ENCODE peak calls at places on chromosomes 11 and 22, in seven cellular contexts. B is A549, A is dorsolateral prefrontal cortex, W is pancreas, E is body of pancreas, Y is NB4, P is stomach. J is an unnamed sample.

GRCh38 chr11:60950933-60951610 is 904 bp downstream of the SLC15A3 start:
- DNase-seq in A (no peak), P (peak; percentile 56), W (no peak), B (no peak), E (no peak), Y (no peak), J (peak; percentile 56)

GRCh38 chr11:126723665-126724045 is 276.9 kb downstream of the KIRREL3 start:
- DNase-seq in A (no peak), B (no peak), W (no peak), E (no peak), P (no peak), Y (no peak), J (no peak)

GRCh38 chr11:61626580-61627380 is 45.9 kb upstream of the SYT7 start:
- DNase-seq in W (peak; percentile 93), A (no peak), E (peak; percentile 96), B (no peak), Y (no peak), P (peak; percentile 89), J (no peak)

GRCh38 chr22:26321469-26321913 is 107.6 kb upstream of the ASPHD2 start:
- DNase-seq in Y (no peak), W (no peak), P (no peak), E (peak; percentile 45), B (no peak), A (peak; percentile 38), J (no peak)

GRCh38 chr11:95711162-95711944 is 78.2 kb downstream of the FAM76B start:
- DNase-seq in E (no peak), Y (no peak), P (no peak), A (no peak), W (no peak), B (no peak), J (no peak)

GRCh38 chr11:71145368-71145767 is 107.0 kb downstream of the SHANK2 start:
- DNase-seq in Y (no peak), P (no peak), A (no peak), B (no peak), W (no peak), E (no peak), J (no peak)

GRCh38 chr11:12547953-12548650 is 126.1 kb upstream of the TEAD1 start:
- DNase-seq in P (no peak), W (no peak), Y (no peak), B (no peak), A (no peak), E (no peak), J (no peak)

GRCh38 chr11:88520391-88520790 is 182.9 kb upstream of the CTSC start:
- DNase-seq in W (no peak), A (no peak), Y (no peak), E (no peak), P (no peak), B (no peak), J (no peak)

GRCh38 chr11:72443016-72443415 is 8.7 kb upstream of the CLPB start:
- DNase-seq in P (no peak), W (no peak), Y (no peak), E (no peak), A (no peak), B (no peak), J (no peak)

GRCh38 chr11:30445056-30445455 is 122.2 kb downstream of the ARL14EP start:
- DNase-seq in P (no peak), W (no peak), E (no peak), A (no peak), B (no peak), Y (no peak), J (no peak)

GRCh38 chr11:73376803-73377629 is 817 bp downstream of the RELT start:
- DNase-seq in B (peak; percentile 82), A (no peak), E (peak; percentile 35), P (peak; percentile 41), Y (peak; percentile 92), W (peak; percentile 48), J (peak; percentile 85)

GRCh38 chr11:68584991-68585524 is 99.3 kb upstream of the GAL start:
- DNase-seq in P (no peak), B (no peak), Y (no peak), W (no peak), A (no peak), E (no peak), J (no peak)

GRCh38 chr11:121570453-121570852 is 117.7 kb upstream of the SORL1-AS1 start:
- DNase-seq in A (no peak), B (no peak), Y (no peak), P (no peak), E (no peak), W (no peak), J (no peak)

GRCh38 chr11:104094576-104094975 is 58.1 kb downstream of the DDI1 start:
- DNase-seq in B (no peak), A (no peak), E (no peak), Y (no peak), P (no peak), W (no peak), J (no peak)

GRCh38 chr11:120431633-120432032 is 79.9 kb upstream of the GRIK4 start:
- DNase-seq in B (peak; percentile 19), Y (peak; percentile 27), E (no peak), W (no peak), P (no peak), A (no peak), J (no peak)
- TF ChIP-seq CTCF in B (peak; percentile 23), Y (peak; percentile 23), E (peak; percentile 17), W (no peak), P (no peak), A (no peak), J (no peak)

GRCh38 chr11:109867784-109868183 is 225.4 kb upstream of the ZC3H12C start:
- DNase-seq in E (no peak), A (no peak), P (no peak), B (no peak), Y (no peak), W (no peak), J (no peak)

GRCh38 chr11:109864161-109864661 is 229.0 kb upstream of the ZC3H12C start:
- DNase-seq in P (no peak), A (no peak), Y (no peak), E (no peak), B (no peak), W (no peak), J (peak; percentile 76)

GRCh38 chr11:109864834-109865557 is 228.2 kb upstream of the ZC3H12C start:
- DNase-seq in Y (no peak), P (no peak), A (no peak), W (no peak), E (no peak), B (no peak), J (peak; percentile 35)

GRCh38 chr11:109862808-109863207 is 230.4 kb upstream of the ZC3H12C start:
- DNase-seq in Y (no peak), A (no peak), W (no peak), E (no peak), P (no peak), B (no peak), J (no peak)

DNA sequence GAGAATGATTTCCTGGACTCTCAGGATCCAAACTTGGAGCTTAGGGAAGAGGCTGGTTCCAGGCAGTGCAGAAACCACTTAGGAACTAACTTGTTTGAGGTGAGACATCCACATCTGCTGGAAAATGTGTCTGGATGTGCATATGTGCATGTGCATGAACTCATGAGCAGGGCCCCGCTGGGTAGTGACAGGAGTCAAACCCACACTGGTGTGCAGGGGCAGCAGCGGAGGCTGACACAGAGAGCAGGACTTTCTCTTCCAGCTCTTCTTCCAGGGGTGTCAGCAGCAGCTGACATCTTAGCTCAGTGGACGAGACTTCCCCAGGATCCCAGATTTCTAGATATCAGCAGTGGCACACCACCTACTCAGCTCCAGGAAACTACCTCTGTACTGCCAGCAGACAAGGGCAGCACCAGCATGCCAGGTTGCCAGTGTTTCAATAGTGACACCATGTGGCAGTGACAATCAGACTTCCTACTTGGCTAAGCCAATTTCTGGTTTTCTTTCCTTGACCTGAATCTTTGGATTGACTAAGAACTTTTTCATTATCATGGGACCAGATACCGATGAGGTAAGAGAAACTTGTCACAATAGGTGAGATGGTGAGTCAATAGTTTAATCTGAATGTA is 227.5 kb upstream of the ZC3H12C start:
- DNase-seq in A (no peak), P (no peak), W (no peak), E (peak; percentile 50), B (no peak), Y (peak; percentile 14), J (no peak)
- TF ChIP-seq CTCF in A (peak; percentile 34), P (no peak), W (no peak), E (peak; percentile 44), B (peak; percentile 32), Y (no peak), J (no peak)

GRCh38 chr11:1796297-1797011 is 32.7 kb upstream of the CTSD start:
- DNase-seq in A (no peak), E (no peak), B (no peak), P (no peak), W (no peak), Y (no peak), J (no peak)

GRCh38 chr11:1791912-1792311 is 28.2 kb upstream of the CTSD start:
- DNase-seq in B (no peak), P (no peak), E (no peak), Y (no peak), W (no peak), A (no peak), J (no peak)

GRCh38 chr11:1793091-1793490 is 29.4 kb upstream of the CTSD start:
- DNase-seq in Y (no peak), B (no peak), E (no peak), P (no peak), W (no peak), A (no peak), J (no peak)

GRCh38 chr11:1797391-1798125 is 33.8 kb upstream of the CTSD start:
- DNase-seq in B (no peak), A (no peak), Y (no peak), E (no peak), W (no peak), P (peak; percentile 10), J (no peak)

DNA sequence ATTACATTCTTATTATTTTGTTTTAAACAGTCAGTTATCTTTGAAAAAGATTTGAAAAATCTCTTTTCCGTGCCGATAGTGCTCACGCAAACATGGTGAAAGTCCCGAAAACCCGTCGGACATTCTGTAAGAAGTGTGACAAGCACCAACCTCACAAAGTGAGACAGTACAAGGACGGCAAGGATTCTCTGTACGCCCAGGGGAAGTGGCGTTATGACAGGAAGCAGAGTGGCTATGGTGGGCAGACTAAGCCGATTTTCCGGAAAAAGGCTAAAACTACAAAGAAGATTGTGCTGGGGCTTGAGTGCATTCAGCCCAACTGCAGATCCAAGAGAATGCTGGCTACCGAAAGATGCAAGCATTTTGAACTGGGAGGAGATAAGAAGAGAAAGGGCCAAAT is 28.7 kb upstream of the CTSD start:
- DNase-seq in Y (peak; percentile 51), B (no peak), P (no peak), E (no peak), W (no peak), A (no peak), J (no peak)
- TF ChIP-seq CTCF in Y (no peak), B (no peak), P (no peak), E (no peak), W (no peak), A (no peak), J (no peak)

DNA sequence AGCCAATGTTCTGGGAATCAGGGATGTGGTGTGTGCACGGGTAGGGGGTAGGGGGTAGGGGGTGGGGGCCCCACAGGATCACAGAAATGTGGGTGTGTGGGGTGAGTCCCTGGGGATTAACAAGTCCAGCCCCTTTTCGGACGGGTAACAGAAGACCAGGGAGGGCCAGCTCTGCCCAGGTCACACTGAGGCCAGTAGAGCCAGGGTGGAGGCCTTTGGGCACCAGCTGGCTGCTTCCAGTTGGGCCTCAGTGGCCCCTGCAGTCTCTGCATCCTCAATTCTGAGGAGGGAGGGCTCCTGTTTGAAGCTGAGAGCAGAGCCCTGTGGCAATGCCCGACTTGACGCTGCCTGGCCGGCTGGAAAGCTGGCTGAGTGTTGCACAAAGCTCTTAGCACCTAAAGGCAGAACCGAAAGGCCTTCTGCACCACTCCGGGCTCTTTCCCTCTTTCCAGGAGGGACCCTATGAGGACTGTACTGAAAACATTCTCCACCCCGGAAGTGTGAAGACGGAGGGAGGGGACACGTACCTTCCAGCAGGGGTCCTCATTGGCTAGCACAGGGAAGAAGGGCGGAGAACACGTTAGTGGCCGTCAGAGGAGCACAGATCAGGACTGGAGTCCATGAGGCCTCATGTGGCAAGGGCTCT is 120.4 kb downstream of the PHF21B start:
- DNase-seq in Y (peak; percentile 19), B (no peak), E (no peak), W (no peak), A (no peak), P (no peak), J (no peak)
- TF ChIP-seq CTCF in Y (no peak), B (no peak), E (no peak), W (no peak), A (no peak), P (no peak), J (no peak)

J was measured in GM20000.